ENCODE peak calls at places on chromosomes 13 and 19, in seven cellular contexts. W is cardiac muscle cell; S is effector memory CD4-positive, alpha-beta T cell; N is psoas muscle; V is esophagus muscularis mucosa; U is CD8-positive, alpha-beta T cell; L is tibial nerve. Y is an unnamed sample.

GRCh38 chr19:52297601-52298358 is 811 bp downstream of the ZNF480 start:
- DNase-seq in W (peak; percentile 22), S (no peak), N (no peak), V (no peak), U (no peak), L (no peak), Y (no peak)

GRCh38 chr19:4323692-4324091 is 14.9 kb downstream of the STAP2 start:
- DNase-seq in W (no peak), S (no peak), N (no peak), V (no peak), U (no peak), L (no peak), Y (no peak)

GRCh38 chr13:96218475-96218874 is 128.6 kb downstream of the HS6ST3 start:
- DNase-seq in W (no peak), S (no peak), N (peak; percentile 20), V (no peak), U (no peak), L (no peak), Y (no peak)

GRCh38 chr13:97211357-97211756 is 10.8 kb upstream of the MBNL2 start:
- DNase-seq in W (no peak), S (no peak), N (no peak), V (no peak), U (no peak), L (no peak), Y (no peak)

GRCh38 chr19:17777840-17778620 is 16.9 kb upstream of the B3GNT3 start:
- DNase-seq in W (peak; percentile 42), S (no peak), N (peak; percentile 52), V (no peak), U (peak; percentile 24), L (no peak), Y (no peak)

GRCh38 chr13:48094781-48095502 is at the start of gene MED4:
- DNase-seq in W (peak; percentile 93), S (peak; percentile 94), N (peak; percentile 96), V (peak; percentile 98), U (peak; percentile 97), L (peak; percentile 94), Y (peak; percentile 95)

GRCh38 chr13:67330149-67330548 is 100.0 kb upstream of the PCDH9 start:
- DNase-seq in W (no peak), S (no peak), N (no peak), V (no peak), U (no peak), L (no peak), Y (no peak)

GRCh38 chr13:104847863-104848262 is 1687.6 kb downstream of the EFNB2 start:
- DNase-seq in W (peak; percentile 44), S (no peak), N (no peak), V (no peak), U (no peak), L (no peak), Y (no peak)

GRCh38 chr19:48353682-48354081 is 10.1 kb downstream of the TMEM143 start:
- DNase-seq in W (no peak), S (no peak), N (no peak), V (no peak), U (no peak), L (no peak), Y (no peak)

GRCh38 chr13:73171926-73172325 is 113.1 kb downstream of the KLF5 start:
- DNase-seq in W (peak; percentile 3), S (no peak), N (no peak), V (no peak), U (no peak), L (no peak), Y (no peak)

GRCh38 chr13:44312898-44313551 is 60.6 kb upstream of the SERP2 start:
- DNase-seq in W (no peak), S (no peak), N (no peak), V (no peak), U (no peak), L (no peak), Y (no peak)

GRCh38 chr19:1449467-1450442 is at the start of gene APC2:
- DNase-seq in W (peak; percentile 57), S (no peak), N (no peak), V (no peak), U (peak; percentile 28), L (no peak), Y (no peak)

GRCh38 chr13:40210865-40211585 is 455.4 kb downstream of the FOXO1 start:
- DNase-seq in W (no peak), S (no peak), N (no peak), V (no peak), U (no peak), L (no peak), Y (no peak)

GRCh38 chr13:36999054-36999927 is at the start of gene ALG5:
- DNase-seq in W (peak; percentile 94), S (peak; percentile 90), N (peak; percentile 93), V (peak; percentile 95), U (peak; percentile 92), L (peak; percentile 78), Y (peak; percentile 91)

GRCh38 chr19:45800009-45800553 is 7.4 kb upstream of the DMWD start:
- DNase-seq in W (no peak), S (no peak), N (no peak), V (no peak), U (no peak), L (no peak), Y (no peak)

GRCh38 chr19:4495471-4495870 is 22.8 kb downstream of the PLIN4 start:
- DNase-seq in W (no peak), S (no peak), N (no peak), V (no peak), U (no peak), L (no peak), Y (no peak)

GRCh38 chr13:35818577-35819165 is 312.5 kb downstream of the DCLK1 start:
- DNase-seq in W (peak; percentile 57), S (no peak), N (no peak), V (no peak), U (no peak), L (no peak), Y (no peak)

GRCh38 chr19:37077615-37077928 is 661 bp upstream of the ZNF420 start:
- DNase-seq in W (no peak), S (no peak), N (no peak), V (no peak), U (no peak), L (no peak), Y (no peak)

GRCh38 chr19:38684862-38685665 is 37.6 kb downstream of the ACTN4 start:
- DNase-seq in W (no peak), S (no peak), N (no peak), V (no peak), U (no peak), L (no peak), Y (no peak)
- H3K4me3 ChIP-seq in W (no peak overlapping the region), S (peak overlapping the region; percentile 3), N (peak overlapping the region; percentile 16), V (no peak overlapping the region), U (no peak overlapping the region), L (no peak overlapping the region), Y (peak overlapping the region; percentile 23)

DNA sequence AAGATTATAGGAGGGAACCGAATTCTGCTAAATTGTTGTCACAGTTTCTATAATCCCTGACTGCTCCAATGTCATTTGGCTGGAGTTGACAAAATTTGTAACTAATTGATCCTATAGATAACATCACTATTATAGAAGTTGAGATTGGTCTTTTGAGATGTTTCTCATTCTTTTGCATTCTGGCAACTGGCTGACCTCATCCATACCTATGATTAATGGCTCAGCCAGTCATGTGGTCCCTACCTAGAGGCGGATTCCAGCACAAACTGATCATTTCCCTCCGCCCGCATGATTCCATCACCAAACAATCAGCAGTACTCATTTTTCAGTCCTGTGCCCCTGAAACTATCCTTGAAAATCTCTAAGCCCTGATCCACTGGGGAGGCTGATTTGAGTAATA is 4.2 kb downstream of the PSG2 start:
- DNase-seq in W (no peak), S (no peak), N (no peak), V (no peak), U (no peak), L (no peak), Y (no peak)
- H3K9me3 ChIP-seq in W (no peaks in the 10 kb centered on the region), S (no peaks in the 10 kb centered on the region), N (no peaks in the 10 kb centered on the region), V (no peaks in the 10 kb centered on the region), U (no peaks in the 10 kb centered on the region), L (no peaks in the 10 kb centered on the region), Y (no peaks in the 10 kb centered on the region)

DNA sequence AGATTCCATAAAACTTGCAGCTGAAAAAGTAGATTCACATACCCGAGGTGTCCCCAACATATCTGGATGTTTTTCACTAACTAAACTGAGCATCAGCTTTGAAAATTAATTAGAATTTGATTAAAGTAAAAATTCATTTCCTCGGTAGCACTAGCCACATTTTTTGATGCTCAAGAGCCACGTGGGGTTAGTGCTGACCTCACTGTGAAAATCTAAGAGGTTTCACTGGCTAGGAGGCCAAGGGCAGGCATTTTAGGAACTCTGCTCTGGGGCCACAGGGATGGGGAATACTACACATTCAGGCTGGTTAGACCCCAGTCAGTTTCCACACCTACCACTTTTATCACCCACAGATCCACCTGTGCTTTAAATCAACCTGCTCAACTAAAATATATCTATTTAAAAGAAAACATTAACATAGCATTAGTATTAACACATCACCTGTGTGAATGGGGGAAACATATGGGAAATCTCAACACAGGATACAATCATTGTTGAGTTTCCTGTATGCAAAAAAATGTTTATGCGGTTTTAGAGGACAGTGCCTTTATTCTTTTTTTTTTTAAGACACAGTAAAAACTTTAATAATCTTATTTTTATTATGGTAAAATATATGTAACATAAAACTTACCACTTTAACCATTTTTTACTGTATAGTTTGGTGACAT is 45.5 kb downstream of the BRD4 start:
- DNase-seq in W (no peak), S (no peak), N (no peak), V (no peak), U (no peak), L (no peak), Y (no peak)
- H3K4me1 ChIP-seq in W (peaks cover 73% of the 10 kb centered on the region), S (peaks cover 89% of the 10 kb centered on the region), N (peaks cover 100% of the 10 kb centered on the region), V (peaks cover 100% of the 10 kb centered on the region), U (peaks cover 96% of the 10 kb centered on the region), L (peaks cover 11% of the 10 kb centered on the region), Y (peaks cover 96% of the 10 kb centered on the region)

DNA sequence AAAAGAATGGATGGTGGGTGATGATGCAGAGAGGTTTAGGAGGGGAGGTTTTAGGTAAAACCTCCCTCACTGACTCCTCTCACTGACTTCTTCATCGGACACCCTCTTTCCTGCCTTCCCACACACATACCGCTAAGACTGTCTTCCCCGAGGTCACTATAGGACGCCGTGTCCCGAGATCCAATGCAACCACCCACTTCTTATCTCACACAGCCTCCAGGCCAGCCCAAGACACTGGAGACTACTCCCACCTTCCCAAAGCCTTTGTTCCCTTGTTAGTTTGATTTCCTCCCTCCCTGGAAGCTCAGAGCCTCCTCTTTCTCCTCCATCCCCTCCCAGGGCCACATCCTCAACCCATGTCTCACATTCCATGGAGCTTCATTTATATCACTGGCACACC is 16.5 kb upstream of the CAMSAP3 start:
- DNase-seq in W (no peak), S (no peak), N (no peak), V (no peak), U (no peak), L (no peak), Y (no peak)
- H3K4me3 ChIP-seq in W (no peak overlapping the region), S (no peak overlapping the region), N (no peak overlapping the region), V (no peak overlapping the region), U (no peak overlapping the region), L (no peak overlapping the region), Y (no peak overlapping the region)

DNA sequence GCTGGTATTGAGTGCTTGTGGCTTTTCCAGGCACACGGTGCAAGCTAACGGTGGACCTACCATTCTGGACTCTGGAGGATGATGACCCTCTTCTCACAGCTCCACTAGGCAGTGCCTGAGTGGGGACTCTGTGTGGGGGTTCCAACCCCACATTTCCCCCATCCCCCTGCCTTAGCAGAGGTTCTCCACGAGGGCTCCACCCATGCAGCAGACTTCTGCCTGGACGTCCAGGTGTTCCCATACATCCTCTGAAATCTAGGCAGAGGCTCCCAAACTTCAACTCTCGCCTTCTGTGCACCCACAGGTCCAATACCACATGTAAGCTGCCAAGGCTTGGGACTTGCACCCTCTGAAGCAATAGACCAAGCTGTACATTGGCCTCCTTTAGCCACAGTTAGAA is 25.3 kb upstream of the ZSCAN18 start:
- DNase-seq in W (no peak), S (no peak), N (no peak), V (no peak), U (no peak), L (no peak), Y (no peak)
- H3K9me3 ChIP-seq in W (peaks cover 15% of the 10 kb centered on the region), S (peaks cover 87% of the 10 kb centered on the region), N (peaks cover 93% of the 10 kb centered on the region), V (peaks cover 100% of the 10 kb centered on the region), U (peaks cover 73% of the 10 kb centered on the region), L (peaks cover 100% of the 10 kb centered on the region), Y (peaks cover 72% of the 10 kb centered on the region)